ENCODE peak calls at places on chromosomes 12 and 14, in four cellular contexts. H, L, R and J are unnamed samples.

GRCh38 chr14:35420036-35420811 is 15.7 kb upstream of the NFKBIA start:
- DNase-seq in H (peak; percentile 65), L (no peak), R (no peak), J (no peak)

GRCh38 chr12:88552672-88553079 is 27.6 kb downstream of the KITLG start:
- DNase-seq in R (no peak), L (no peak), H (peak; percentile 62), J (no peak)

GRCh38 chr12:1083086-1083887 is 92.3 kb downstream of the ERC1 start:
- DNase-seq in R (no peak), L (peak; percentile 72), H (no peak), J (no peak)

GRCh38 chr12:4031703-4032291 is 158.6 kb upstream of the PARP11 start:
- DNase-seq in R (peak; percentile 14), H (no peak), L (peak; percentile 71), J (peak; percentile 22)

GRCh38 chr12:76506149-76506548 is 53.4 kb downstream of the OSBPL8 start:
- DNase-seq in R (no peak), L (no peak), H (no peak), J (no peak)

GRCh38 chr12:93802293-93802692 is 125.1 kb downstream of the CRADD start:
- DNase-seq in H (no peak), R (no peak), L (no peak), J (no peak)

GRCh38 chr12:93944196-93944595 is 204.2 kb upstream of the PLXNC1 start:
- DNase-seq in H (peak; percentile 24), L (no peak), R (no peak), J (no peak)

GRCh38 chr12:81530352-81530751 is 228.8 kb downstream of the PPFIA2 start:
- DNase-seq in H (peak; percentile 36), R (no peak), L (no peak), J (no peak)

GRCh38 chr12:104490850-104491249 is 34.1 kb downstream of the CHST11 start:
- DNase-seq in R (no peak), L (no peak), H (no peak), J (no peak)

GRCh38 chr12:39764944-39765560 is 145.4 kb upstream of the ABCD2 start:
- DNase-seq in L (no peak), R (peak; percentile 52), H (peak; percentile 82), J (no peak)

DNA sequence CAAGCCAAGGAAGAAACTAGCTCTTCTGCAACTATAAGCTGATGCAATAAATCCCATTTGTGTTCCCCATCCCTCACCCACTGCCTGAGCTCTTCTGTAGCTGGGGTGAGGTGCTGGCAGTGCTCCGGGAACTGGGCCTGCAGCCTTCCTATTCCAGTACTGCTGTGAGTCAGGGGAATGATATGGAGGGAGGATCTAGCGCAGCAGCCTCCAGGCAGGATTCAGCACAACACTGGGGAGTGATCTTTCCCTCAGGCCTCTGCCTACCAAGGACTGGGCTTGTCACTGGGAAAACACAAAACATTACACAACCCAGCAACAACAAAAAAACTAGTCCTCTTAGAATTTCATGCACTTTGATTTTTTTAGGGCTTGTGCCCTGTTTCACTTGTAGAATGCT is 58.7 kb downstream of the ST8SIA1 start:
- DNase-seq in H (peak; percentile 98), R (peak; percentile 58), L (peak; percentile 66), J (peak; percentile 96)
- H3K4me3 ChIP-seq in H (peak overlapping the region; percentile 76), R (no peak overlapping the region), L (no peak overlapping the region), J (no peak overlapping the region)

GRCh38 chr12:47835831-47836155 is 16.1 kb upstream of the HDAC7 start:
- DNase-seq in L (no peak), H (no peak), R (no peak), J (no peak)
- H3K4me3 ChIP-seq in L (no peak overlapping the region), H (no peak overlapping the region), R (no peak overlapping the region), J (no peak overlapping the region)

GRCh38 chr14:81165188-81165587 is 55.6 kb downstream of the GTF2A1 start:
- DNase-seq in H (no peak), L (no peak), R (no peak), J (no peak)
- H3K4me3 ChIP-seq in H (no peak overlapping the region), L (no peak overlapping the region), R (no peak overlapping the region), J (no peak overlapping the region)

DNA sequence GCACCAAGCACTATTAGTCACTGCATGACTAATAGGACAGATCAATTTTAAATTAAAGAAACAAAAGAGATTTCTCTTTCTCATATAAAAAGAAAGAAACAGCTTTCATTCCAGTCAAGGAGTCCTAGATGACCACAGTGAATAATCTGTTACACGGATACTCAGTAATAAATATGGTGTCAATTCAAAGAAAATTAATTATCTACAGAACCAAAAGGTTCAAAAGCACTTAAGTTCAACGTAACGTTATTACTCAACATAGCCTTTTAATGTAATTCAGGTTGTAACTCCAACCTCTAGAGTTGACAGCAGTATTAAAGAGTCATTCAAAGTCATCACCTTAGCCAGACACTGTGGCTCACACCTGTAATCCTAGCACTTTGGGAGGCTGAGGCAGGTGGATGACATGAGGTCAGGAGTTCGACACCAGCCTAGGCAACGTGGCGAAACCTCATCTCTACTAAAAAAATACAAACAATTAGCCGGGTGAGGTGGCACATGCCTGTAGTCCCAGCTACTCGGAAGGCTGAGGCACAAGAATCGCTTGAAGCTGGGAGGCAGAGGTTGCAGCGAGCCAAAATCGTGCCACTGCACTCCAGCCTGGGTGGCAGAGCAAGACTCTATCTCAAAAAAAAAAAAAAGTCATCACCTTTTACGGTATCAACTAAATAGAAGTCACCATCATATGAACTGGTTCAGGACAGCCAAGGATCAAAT is 4.4 kb downstream of the PPTC7 start:
- DNase-seq in R (no peak), H (no peak), L (peak; percentile 31), J (no peak)
- H3K4me3 ChIP-seq in R (no peak overlapping the region), H (peak overlapping the region; percentile 77), L (no peak overlapping the region), J (no peak overlapping the region)

DNA sequence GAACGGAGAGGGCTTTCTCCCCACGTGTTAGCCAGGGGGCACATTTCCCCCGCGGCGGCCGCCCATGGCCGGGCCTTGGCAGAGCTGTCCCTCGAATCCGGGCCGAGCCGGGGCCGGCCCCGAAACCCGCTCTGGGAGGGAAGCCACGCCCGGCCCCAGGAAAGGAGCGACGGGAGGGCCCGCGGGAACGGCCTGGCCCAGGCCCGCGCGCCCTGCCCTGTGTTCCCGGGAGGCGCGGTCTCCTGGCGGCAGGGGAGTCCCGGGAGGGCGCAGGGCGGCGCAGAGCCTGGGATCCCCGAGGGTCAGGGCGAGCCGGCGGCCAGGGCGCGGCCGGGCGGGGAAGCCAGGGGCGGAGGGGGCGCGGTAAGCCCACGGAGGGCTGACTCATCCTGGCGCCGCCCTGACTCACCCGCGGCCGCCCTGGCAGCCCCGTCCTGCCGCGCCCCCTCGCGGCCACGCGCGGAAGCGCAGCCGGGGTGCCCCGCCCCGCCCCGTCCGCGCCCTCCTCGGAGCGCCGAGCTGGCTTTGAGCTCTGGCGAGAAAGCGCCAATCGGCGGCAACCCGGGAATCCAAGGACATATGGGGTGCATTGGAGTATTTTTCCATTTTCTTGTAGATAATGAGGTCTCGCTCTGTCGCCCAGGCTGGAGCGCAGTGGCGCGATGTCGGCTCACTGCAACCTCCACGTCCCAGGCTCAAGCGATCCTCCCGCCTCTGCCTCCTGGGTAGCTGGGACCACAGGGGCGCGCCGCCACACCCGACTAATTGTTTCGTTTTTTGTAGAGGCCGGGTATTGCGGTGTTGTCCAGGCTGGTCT is 31.8 kb upstream of the PLEKHG6 start:
- DNase-seq in H (peak; percentile 96), L (peak; percentile 98), R (peak; percentile 83), J (peak; percentile 95)
- H3K4me3 ChIP-seq in H (peak overlapping the region; percentile 39), L (peak overlapping the region; percentile 69), R (peak overlapping the region; percentile 39), J (peak overlapping the region; percentile 37)